ENCODE peak calls at places on chromosome 3, in nine cellular contexts. D is AG09319, R is left lung, K is GM10248, V is HS-5, S is esophagus muscularis mucosa, U is SK-N-DZ, L is NCI-H345, Z is mucosa of descending colon. B is an unnamed sample.

GRCh38 chr3:39941941-39942340 is 132.5 kb downstream of the MYRIP start:
- DNase-seq in D (no peak), R (no peak), K (no peak), V (no peak), S (no peak), U (no peak), L (peak), Z (no peak), B (no peak)

GRCh38 chr3:161682715-161683114 is 186.1 kb downstream of the OTOL1 start:
- DNase-seq in D (no peak), R (no peak), K (no peak), V (peak), S (no peak), U (no peak), L (no peak), Z (no peak), B (no peak)

GRCh38 chr3:184757010-184757651 is 45.3 kb upstream of the MAGEF1 start:
- DNase-seq in D (peak), R (peak), K (no peak), V (no peak), S (no peak), U (peak), L (no peak), Z (peak), B (no peak)

GRCh38 chr3:64489361-64490044 is 198.3 kb downstream of the ADAMTS9 start:
- DNase-seq in D (no peak), R (peak), K (no peak), V (no peak), S (no peak), U (peak), L (peak), Z (peak), B (no peak)

GRCh38 chr3:71247221-71247947 is 336.1 kb downstream of the FOXP1 start:
- DNase-seq in D (no peak), R (no peak), K (no peak), V (peak), S (no peak), U (peak), L (peak), Z (no peak), B (no peak)

GRCh38 chr3:117853923-117854322 is 1144.3 kb downstream of the TUSC7 start:
- DNase-seq in D (peak), R (no peak), K (no peak), V (peak), S (no peak), U (no peak), L (peak), Z (no peak), B (no peak)

GRCh38 chr3:94024385-94024784 is 4.0 kb downstream of the STX19 start:
- DNase-seq in D (no peak), R (no peak), K (no peak), V (no peak), S (no peak), U (no peak), L (no peak), Z (peak), B (no peak)

GRCh38 chr3:139491966-139492365 is 15.7 kb upstream of the RBP2 start:
- DNase-seq in D (no peak), R (no peak), K (no peak), V (no peak), S (no peak), U (peak), L (peak), Z (no peak), B (no peak)

GRCh38 chr3:52076900-52077299 is 20.5 kb upstream of the DUSP7 start:
- DNase-seq in D (no peak), R (no peak), K (no peak), V (no peak), S (no peak), U (no peak), L (no peak), Z (no peak), B (no peak)

GRCh38 chr3:43338295-43338694 is 52.0 kb downstream of the SNRK start:
- DNase-seq in D (no peak), R (no peak), K (no peak), V (no peak), S (no peak), U (no peak), L (no peak), Z (no peak), B (no peak)

GRCh38 chr3:83035704-83036010 is 1274.2 kb upstream of the GBE1 start:
- DNase-seq in D (no peak), R (no peak), K (no peak), V (no peak), S (no peak), U (no peak), L (no peak), Z (no peak), B (no peak)

GRCh38 chr3:27990837-27991236 is 250.6 kb upstream of the CMC1 start:
- DNase-seq in D (no peak), R (no peak), K (no peak), V (no peak), S (no peak), U (no peak), L (no peak), Z (no peak), B (no peak)

GRCh38 chr3:188262913-188263683 is 109.1 kb downstream of the LPP start:
- DNase-seq in D (no peak), R (no peak), K (no peak), V (peak), S (no peak), U (no peak), L (no peak), Z (no peak), B (no peak)

GRCh38 chr3:18989237-18989812 is 159.0 kb upstream of the KCNH8 start:
- DNase-seq in D (no peak), R (no peak), K (no peak), V (no peak), S (no peak), U (no peak), L (no peak), Z (no peak), B (no peak)

GRCh38 chr3:112925560-112925959 is 49.3 kb downstream of the CD200R1 start:
- DNase-seq in D (no peak), R (no peak), K (no peak), V (no peak), S (no peak), U (no peak), L (no peak), Z (no peak), B (no peak)

GRCh38 chr3:25441234-25441856 is 13.3 kb downstream of the RARB start:
- DNase-seq in D (no peak), R (no peak), K (peak), V (no peak), S (no peak), U (no peak), L (no peak), Z (no peak), B (no peak)

GRCh38 chr3:43162573-43163084 is 56.8 kb upstream of the POMGNT2 start:
- DNase-seq in D (no peak), R (no peak), K (no peak), V (no peak), S (peak), U (no peak), L (no peak), Z (no peak), B (no peak)

GRCh38 chr3:170598091-170598502 is 12.2 kb upstream of the SLC7A14 start:
- DNase-seq in D (no peak), R (no peak), K (no peak), V (no peak), S (no peak), U (peak), L (no peak), Z (no peak), B (no peak)

GRCh38 chr3:108283006-108283405 is 13.3 kb upstream of the HHLA2 start:
- DNase-seq in D (no peak), R (no peak), K (no peak), V (no peak), S (no peak), U (no peak), L (no peak), Z (no peak), B (no peak)

GRCh38 chr3:161423911-161424522 is 52.7 kb upstream of the SPTSSB start:
- DNase-seq in D (no peak), R (no peak), K (peak), V (peak), S (no peak), U (peak), L (peak), Z (no peak), B (peak)

GRCh38 chr3:24048843-24049242 is 103.8 kb downstream of the NR1D2 start:
- DNase-seq in D (no peak), R (no peak), K (no peak), V (no peak), S (no peak), U (no peak), L (no peak), Z (no peak), B (no peak)

GRCh38 chr3:19901918-19902317 is 32.1 kb downstream of the EFHB start:
- DNase-seq in D (no peak), R (no peak), K (no peak), V (no peak), S (no peak), U (no peak), L (no peak), Z (no peak), B (no peak)

GRCh38 chr3:151912041-151912440 is 38.6 kb downstream of the SUCNR1 start:
- DNase-seq in D (no peak), R (no peak), K (no peak), V (no peak), S (no peak), U (no peak), L (no peak), Z (no peak), B (no peak)

GRCh38 chr3:187744169-187745151 is 808 bp downstream of the BCL6 start:
- DNase-seq in D (no peak), R (peak), K (no peak), V (no peak), S (no peak), U (peak), L (peak), Z (peak), B (no peak)

GRCh38 chr3:192804502-192804901 is 77.2 kb upstream of the FGF12 start:
- DNase-seq in D (no peak), R (no peak), K (no peak), V (no peak), S (no peak), U (no peak), L (no peak), Z (no peak), B (no peak)

GRCh38 chr3:143119974-143120715 is 574 bp downstream of the CHST2 start:
- DNase-seq in D (no peak), R (peak), K (peak), V (no peak), S (peak), U (peak), L (no peak), Z (peak), B (peak)

GRCh38 chr3:65745306-65745705 is 293.4 kb downstream of the MAGI1 start:
- DNase-seq in D (no peak), R (no peak), K (no peak), V (no peak), S (no peak), U (no peak), L (no peak), Z (no peak), B (no peak)

GRCh38 chr3:195762249-195762585 is 41.4 kb downstream of the MUC20 start:
- DNase-seq in D (no peak), R (no peak), K (no peak), V (no peak), S (no peak), U (no peak), L (no peak), Z (no peak), B (no peak)

GRCh38 chr3:142768338-142768737 is 44.5 kb downstream of the TRPC1 start:
- DNase-seq in D (no peak), R (no peak), K (no peak), V (no peak), S (no peak), U (no peak), L (no peak), Z (no peak), B (no peak)

GRCh38 chr3:128180913-128181312 is 27.6 kb downstream of the EEFSEC start:
- DNase-seq in D (no peak), R (no peak), K (no peak), V (no peak), S (peak), U (no peak), L (no peak), Z (no peak), B (no peak)

GRCh38 chr3:71128951-71129350 is 454.6 kb downstream of the FOXP1 start:
- DNase-seq in D (no peak), R (no peak), K (no peak), V (no peak), S (no peak), U (no peak), L (no peak), Z (no peak), B (no peak)

GRCh38 chr3:13582366-13583250 is 33.7 kb downstream of the FBLN2 start:
- DNase-seq in D (no peak), R (no peak), K (no peak), V (no peak), S (no peak), U (no peak), L (no peak), Z (no peak), B (no peak)

GRCh38 chr3:13581485-13582365 is 32.8 kb downstream of the FBLN2 start:
- DNase-seq in D (no peak), R (no peak), K (no peak), V (no peak), S (no peak), U (no peak), L (no peak), Z (no peak), B (no peak)

GRCh38 chr3:184767377-184767776 is 44.6 kb upstream of the VPS8 start:
- DNase-seq in D (no peak), R (no peak), K (no peak), V (no peak), S (no peak), U (no peak), L (no peak), Z (no peak), B (no peak)

B was measured in GM12892.